ENCODE peak calls at places on chromosomes 11 and 22, in five cellular contexts. O is hypothalamus, V is fibroblast of pulmonary artery, E is RKO, Y is brain microvascular endothelial cell. T is an unnamed sample.

GRCh38 chr22:39183991-39184585 is 31.6 kb upstream of the CBX7 start:
- DNase-seq in O (no peak), V (peak), E (peak), Y (peak), T (no peak)

GRCh38 chr11:61922539-61922938 is 5.2 kb upstream of the RAB3IL1 start:
- DNase-seq in O (no peak), V (peak), E (no peak), Y (peak), T (no peak)

GRCh38 chr11:118621898-118622375 is 14.5 kb downstream of the PHLDB1 start:
- DNase-seq in O (no peak), V (no peak), E (no peak), Y (no peak), T (no peak)

GRCh38 chr22:31160328-31160978 is 471 bp downstream of the RNF185 start:
- DNase-seq in O (no peak), V (peak), E (peak), Y (no peak), T (no peak)

GRCh38 chr22:19514831-19515565 is 9.2 kb downstream of the CLDN5 start:
- DNase-seq in O (no peak), V (peak), E (no peak), Y (peak), T (no peak)

GRCh38 chr22:31488988-31489617 is 539 bp downstream of the EIF4ENIF1 start:
- DNase-seq in O (no peak), V (peak), E (peak), Y (peak), T (no peak)

GRCh38 chr11:58770166-58770565 is 38.4 kb upstream of the GLYAT start:
- DNase-seq in O (no peak), V (no peak), E (no peak), Y (no peak), T (no peak)

GRCh38 chr11:124897681-124898680 is at the start of gene ROBO4:
- DNase-seq in O (no peak), V (peak), E (peak), Y (peak), T (no peak)

GRCh38 chr11:503179-503981 is 3.7 kb downstream of the RNH1 start:
- DNase-seq in O (peak), V (peak), E (no peak), Y (no peak), T (no peak)

GRCh38 chr22:18985761-18986160 is 49.7 kb upstream of the PRODH start:
- DNase-seq in O (no peak), V (no peak), E (no peak), Y (no peak), T (no peak)

T was measured in NCI-H748 treated with DMSO at 0.1 percent for 48 hours.